ENCODE peak calls at places on chromosomes 4 and X, in seven cellular contexts. B, L, X, J, I, P and H are unnamed samples.

GRCh38 chr4:80365928-80366327 is 30.4 kb downstream of the CFAP299 start:
- DNase-seq in B (peak), J (no peak), I (peak), X (no peak), L (peak), P (peak), H (peak)

GRCh38 chr4:180664766-180665368 is 1578.3 kb upstream of the TENM3 start:
- DNase-seq in P (peak), X (peak), I (no peak), J (peak), L (peak), B (peak), H (peak)

GRCh38 chr4:156767911-156768415 is 203.6 kb downstream of the PDGFC start:
- DNase-seq in B (no peak), P (no peak), J (no peak), L (no peak), X (no peak), I (no peak), H (no peak)

GRCh38 chr4:143406523-143406922 is 69.8 kb downstream of the GAB1 start:
- DNase-seq in X (no peak), P (no peak), J (no peak), L (peak), I (no peak), B (peak), H (no peak)

GRCh38 chr4:2927016-2927695 is 36.0 kb downstream of the NOP14 start:
- DNase-seq in J (no peak), I (no peak), P (no peak), X (no peak), B (no peak), L (no peak), H (no peak)

GRCh38 chrX:140766024-140766611 is 56.6 kb downstream of the LINC00632 start:
- DNase-seq in I (peak), B (peak), P (peak), X (peak), L (peak), J (peak), H (peak)

GRCh38 chr4:182895791-182896292 is 21.3 kb downstream of the DCTD start:
- DNase-seq in X (no peak), I (no peak), J (no peak), B (no peak), P (no peak), L (no peak), H (no peak)

GRCh38 chr4:123503698-123504389 is 107.2 kb downstream of the SPRY1 start:
- DNase-seq in L (no peak), P (no peak), X (no peak), J (no peak), I (no peak), B (no peak), H (no peak)

GRCh38 chr4:139315221-139315675 is 13.0 kb upstream of the NDUFC1 start:
- DNase-seq in X (no peak), I (no peak), B (no peak), P (no peak), J (no peak), L (no peak), H (no peak)

GRCh38 chr4:38563703-38564490 is 100.1 kb upstream of the KLF3 start:
- DNase-seq in I (no peak), P (no peak), J (no peak), L (peak), X (peak), B (no peak), H (no peak)

GRCh38 chrX:22192419-22193086 is 80.2 kb upstream of the CBLL2 start:
- DNase-seq in B (peak), L (peak), X (peak), J (peak), P (peak), I (peak), H (peak)

GRCh38 chr4:24971192-24971591 is 58.4 kb upstream of the CCDC149 start:
- DNase-seq in B (no peak), L (no peak), P (no peak), I (no peak), J (no peak), X (no peak), H (no peak)

GRCh38 chr4:24969486-24969885 is 56.6 kb upstream of the CCDC149 start:
- DNase-seq in L (no peak), B (no peak), J (no peak), I (no peak), P (no peak), X (no peak), H (no peak)

GRCh38 chr4:24970191-24970590 is 57.3 kb upstream of the CCDC149 start:
- DNase-seq in J (no peak), I (no peak), P (no peak), L (no peak), X (no peak), B (no peak), H (no peak)

GRCh38 chr4:24968992-24969391 is 56.1 kb upstream of the CCDC149 start:
- DNase-seq in B (no peak), P (no peak), I (no peak), J (no peak), L (no peak), X (no peak), H (no peak)

DNA sequence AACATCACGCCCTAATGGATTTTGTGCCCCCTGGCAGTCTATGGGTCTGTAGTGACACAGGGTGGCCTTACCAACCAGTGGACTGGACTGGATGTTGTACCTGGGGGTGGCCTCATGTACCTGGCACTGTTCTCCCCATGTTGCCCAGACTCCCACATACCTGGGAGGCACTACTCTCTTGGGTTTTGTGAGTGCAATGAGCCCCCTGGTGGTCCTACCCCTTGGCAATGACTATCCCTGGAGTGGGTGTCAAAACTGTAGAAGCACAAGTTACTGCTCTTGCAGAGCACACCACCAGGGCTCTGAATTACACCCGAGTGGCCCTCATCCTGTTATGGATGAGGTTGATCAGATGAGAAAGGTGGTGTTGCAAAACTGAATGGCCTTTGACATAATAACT is 57.8 kb upstream of the CCDC149 start:
- DNase-seq in L (no peak), X (no peak), B (no peak), I (no peak), J (no peak), P (no peak), H (no peak)
- TF ChIP-seq CTCF in L (no peak), X (no peak), B (no peak), I (no peak), J (no peak), P (no peak), H (no peak)

DNA sequence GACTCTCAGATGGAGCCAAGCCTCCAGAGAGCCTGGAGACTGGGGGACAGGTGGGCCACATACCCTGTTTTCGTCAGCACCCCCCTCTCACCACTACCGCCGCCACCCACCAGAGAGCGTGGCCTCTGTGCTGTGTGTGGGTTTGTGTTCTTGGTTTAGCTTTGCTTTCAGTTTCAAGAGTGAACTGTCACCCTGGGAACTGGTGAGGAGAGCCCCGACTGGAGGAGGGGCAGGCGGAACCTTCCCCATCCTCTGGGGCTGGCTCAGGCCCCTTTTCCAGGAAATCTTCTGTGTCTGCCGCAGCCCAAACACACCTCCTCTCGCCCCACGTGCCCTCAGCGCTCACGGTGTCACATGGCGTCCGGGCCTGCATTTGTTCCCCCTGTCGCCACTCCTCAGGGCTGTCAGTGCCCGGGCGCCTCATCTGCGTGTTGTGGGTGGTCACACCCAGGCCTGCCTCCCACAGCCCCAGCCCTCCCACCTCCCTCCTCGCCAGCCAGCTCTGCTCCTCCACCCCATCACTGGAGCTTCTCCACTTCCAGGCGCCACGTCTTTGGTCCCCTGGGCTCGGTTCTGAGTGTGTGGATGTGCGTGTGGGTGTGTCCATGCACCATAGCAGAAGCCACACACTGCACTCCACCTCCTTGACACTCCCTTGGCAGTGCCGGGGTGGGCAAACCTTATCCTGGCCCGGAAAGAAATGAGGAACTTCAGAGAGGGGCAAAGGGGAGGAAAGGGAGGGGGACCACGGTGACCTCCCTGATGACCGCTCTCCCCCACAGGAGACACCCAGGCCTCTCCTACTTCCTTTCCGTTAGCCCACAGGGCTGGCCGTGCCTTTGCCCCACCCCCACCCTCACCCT is 27.8 kb downstream of the ELF4 start:
- DNase-seq in L (no peak), B (no peak), J (peak), I (peak), X (no peak), P (no peak), H (no peak)
- H3K27ac ChIP-seq in L (peak), B (no peak), J (peak), I (peak), X (no peak), P (no peak), H (no peak)

GRCh38 chrX:68761086-68761485 is 67.7 kb upstream of the EFNB1 start:
- DNase-seq in L (no peak), X (no peak), B (no peak), P (no peak), J (no peak), I (no peak), H (no peak)

GRCh38 chrX:68757331-68757730 is 71.5 kb upstream of the EFNB1 start:
- DNase-seq in P (no peak), I (no peak), J (no peak), X (no peak), B (no peak), L (no peak), H (no peak)

GRCh38 chrX:68763481-68763880 is 65.3 kb upstream of the EFNB1 start:
- DNase-seq in X (no peak), J (no peak), P (no peak), L (no peak), I (no peak), B (no peak), H (no peak)

GRCh38 chrX:68758671-68759070 is 70.2 kb upstream of the EFNB1 start:
- DNase-seq in B (no peak), J (no peak), L (no peak), P (no peak), I (no peak), X (no peak), H (no peak)

GRCh38 chrX:68762649-68763268 is 66.1 kb upstream of the EFNB1 start:
- DNase-seq in J (no peak), P (no peak), I (no peak), B (no peak), X (no peak), L (no peak), H (no peak)
- TF ChIP-seq CTCF in J (no peak), P (no peak), I (no peak), B (no peak), X (no peak), L (no peak), H (no peak)

GRCh38 chrX:153688071-153688470 is 345 bp downstream of the SLC6A8 start:
- DNase-seq in X (no peak), L (no peak), I (no peak), P (no peak), B (no peak), J (no peak), H (no peak)

GRCh38 chrX:153690466-153690865 is 2.7 kb downstream of the SLC6A8 start:
- DNase-seq in L (no peak), J (no peak), P (no peak), X (no peak), B (no peak), I (no peak), H (no peak)

GRCh38 chrX:153688900-153689590 is 1.3 kb downstream of the SLC6A8 start:
- DNase-seq in P (no peak), I (no peak), J (peak), B (no peak), X (peak), L (peak), H (no peak)

GRCh38 chrX:153688534-153688899 is 791 bp downstream of the SLC6A8 start:
- DNase-seq in P (no peak), B (no peak), X (no peak), I (no peak), J (no peak), L (no peak), H (no peak)

GRCh38 chrX:153689654-153690465 is 2.1 kb downstream of the SLC6A8 start:
- DNase-seq in L (peak), I (no peak), X (no peak), J (peak), B (no peak), P (no peak), H (no peak)
- H3K27ac ChIP-seq in L (no peak), I (no peak), X (peak), J (peak), B (no peak), P (no peak), H (no peak)

GRCh38 chr4:61924131-61924530 is 724.0 kb downstream of the ADGRL3 start:
- DNase-seq in X (no peak), L (no peak), I (no peak), B (no peak), P (no peak), J (no peak), H (no peak)
- TF ChIP-seq CTCF in X (no peak), L (no peak), I (no peak), B (no peak), P (no peak), J (no peak), H (no peak)

DNA sequence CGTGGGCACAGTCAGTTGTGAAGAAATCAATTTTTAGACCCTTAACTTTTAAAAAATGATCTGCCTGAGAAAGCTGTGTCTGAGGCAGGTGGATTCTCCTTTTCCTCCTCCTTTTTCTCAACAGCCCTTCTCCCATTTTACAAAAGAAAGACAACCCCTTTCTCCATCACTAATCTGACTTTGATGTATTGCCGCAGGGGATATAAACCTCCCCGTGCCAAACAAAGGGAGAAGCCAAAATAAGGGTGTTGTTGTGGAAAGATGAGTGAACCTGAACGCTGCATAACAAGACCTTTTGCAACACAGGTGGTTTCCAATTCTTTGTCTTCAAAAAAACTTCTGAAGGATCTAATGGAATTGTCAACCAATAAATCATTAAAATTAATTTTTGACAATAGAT is 8.4 kb upstream of the FHL1 start:
- DNase-seq in J (no peak), I (no peak), B (no peak), X (no peak), P (no peak), L (no peak), H (no peak)
- H3K27ac ChIP-seq in J (no peak), I (no peak), B (no peak), X (no peak), P (no peak), L (no peak), H (no peak)

DNA sequence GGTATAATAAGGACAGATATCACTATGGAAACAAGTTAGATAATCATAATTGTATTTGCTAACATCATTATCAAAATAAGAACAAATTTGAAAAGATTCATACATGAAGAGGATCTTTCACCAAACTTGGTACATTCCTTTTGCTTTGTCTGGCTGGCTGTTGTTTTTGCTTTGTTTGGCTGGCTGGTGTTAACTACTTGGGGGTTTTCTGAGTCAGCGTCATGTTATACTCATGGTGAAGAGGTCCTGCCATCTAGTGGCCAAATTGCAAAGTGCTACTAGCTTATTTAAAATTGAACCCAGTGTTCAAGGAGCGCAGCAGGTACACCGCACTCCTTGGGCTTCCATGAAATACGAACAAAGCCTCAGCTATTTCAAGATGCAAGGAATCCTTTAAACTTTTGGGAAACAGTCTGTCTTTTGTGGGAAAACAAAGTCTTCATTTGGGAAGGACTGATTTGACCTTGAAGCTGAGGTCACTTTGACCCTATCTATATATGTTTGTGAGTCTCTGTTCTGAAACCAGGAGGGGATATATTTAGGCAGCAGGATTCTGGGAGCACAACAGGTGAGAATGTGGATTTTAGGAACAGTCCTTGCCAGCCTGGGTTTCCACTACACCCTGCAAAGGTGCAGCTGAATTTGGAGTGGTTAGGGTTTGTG is 129.7 kb downstream of the PLS3 start:
- DNase-seq in J (peak), B (peak), P (peak), X (peak), I (no peak), L (peak), H (peak)
- TF ChIP-seq CTCF in J (peak), B (peak), P (peak), X (peak), I (peak), L (peak), H (peak)